ENCODE peak calls at places on chromosomes 7 and 10, in six cellular contexts. X is RWPE1; C is foreskin fibroblast; Z is anterior cingulate cortex; O is stimulated activated CD4-positive, alpha-beta T cell treated with anti-CD3 and anti-CD28 coated beads, Interleukin-1b, Interleukin-23, amount 100 ng/mL, for 24 hours; P is mesenteric fat pad. S is an unnamed sample.

GRCh38 chr7:149859881-149860280 is 13.9 kb upstream of the ATP6V0E2 start:
- DNase-seq in X (no peak), C (no peak), Z (no peak), O (no peak), P (peak), S (no peak)

GRCh38 chr7:35025391-35025870 is 11.9 kb downstream of the DPY19L1 start:
- DNase-seq in X (no peak), C (peak), Z (no peak), O (no peak), P (no peak), S (no peak)

GRCh38 chr10:114703377-114704125 is 45.5 kb upstream of the ABLIM1 start:
- DNase-seq in X (peak), C (peak), Z (no peak), O (no peak), P (no peak), S (no peak)

GRCh38 chr10:26216577-26216948 is at the start of gene GAD2:
- DNase-seq in X (no peak), C (no peak), Z (no peak), O (no peak), P (no peak), S (no peak)

GRCh38 chr10:106479619-106480018 is 684.9 kb downstream of the SORCS1 start:
- DNase-seq in X (no peak), C (no peak), Z (no peak), O (no peak), P (no peak), S (no peak)

GRCh38 chr7:131117439-131117838 is 210.2 kb upstream of the MKLN1 start:
- DNase-seq in X (no peak), C (no peak), Z (no peak), O (no peak), P (no peak), S (no peak)

GRCh38 chr10:128080641-128081040 is 45.6 kb downstream of the MKI67 start:
- DNase-seq in X (no peak), C (no peak), Z (no peak), O (no peak), P (peak), S (no peak)

GRCh38 chr7:17929647-17930395 is 10.5 kb downstream of the SNX13 start:
- DNase-seq in X (no peak), C (no peak), Z (no peak), O (no peak), P (no peak), S (no peak)

GRCh38 chr7:138898255-138898654 is 82.9 kb downstream of the KIAA1549 start:
- DNase-seq in X (no peak), C (peak), Z (no peak), O (no peak), P (no peak), S (no peak)

GRCh38 chr10:1611936-1612550 is 125.3 kb downstream of the ADARB2 start:
- DNase-seq in X (no peak), C (no peak), Z (no peak), O (no peak), P (peak), S (no peak)

GRCh38 chr7:28956608-28957063 is 1.5 kb downstream of the TRIL start:
- DNase-seq in X (peak), C (peak), Z (peak), O (no peak), P (peak), S (peak)

GRCh38 chr10:52770904-52771303 is 1.7 kb downstream of the MBL2 start:
- DNase-seq in X (no peak), C (no peak), Z (no peak), O (no peak), P (no peak), S (no peak)

GRCh38 chr10:99507265-99507664 is 25.5 kb upstream of the NKX2-3 start:
- DNase-seq in X (no peak), C (no peak), Z (no peak), O (no peak), P (no peak), S (no peak)

GRCh38 chr7:78296689-78297371 is 498.3 kb downstream of the PHTF2 start:
- DNase-seq in X (no peak), C (no peak), Z (no peak), O (no peak), P (no peak), S (peak)

GRCh38 chr10:8331896-8332729 is 277.6 kb downstream of the GATA3 start:
- DNase-seq in X (peak), C (peak), Z (peak), O (peak), P (no peak), S (peak)

GRCh38 chr10:78950656-78951587 is 117.8 kb upstream of the ZMIZ1 start:
- DNase-seq in X (peak), C (no peak), Z (no peak), O (no peak), P (no peak), S (peak)

GRCh38 chr10:101032637-101033201 is 1.7 kb downstream of the SFXN3 start:
- DNase-seq in X (peak), C (peak), Z (peak), O (peak), P (no peak), S (peak)

GRCh38 chr10:92387289-92387940 is 96.4 kb downstream of the MARCHF5 start:
- DNase-seq in X (peak), C (peak), Z (no peak), O (no peak), P (peak), S (peak)

GRCh38 chr10:123429631-123430257 is 236.4 kb upstream of the GPR26 start:
- DNase-seq in X (no peak), C (no peak), Z (no peak), O (no peak), P (no peak), S (no peak)

GRCh38 chr7:64544010-64544409 is 18.9 kb downstream of the ZNF680 start:
- DNase-seq in X (no peak), C (no peak), Z (no peak), O (no peak), P (no peak), S (no peak)

GRCh38 chr7:8070451-8071180 is 102.0 kb downstream of the GLCCI1 start:
- DNase-seq in X (no peak), C (no peak), Z (no peak), O (no peak), P (no peak), S (no peak)

GRCh38 chr7:69335331-69335730 is 262.9 kb upstream of the AUTS2 start:
- DNase-seq in X (no peak), C (no peak), Z (no peak), O (no peak), P (no peak), S (no peak)

GRCh38 chr7:29958667-29959358 is 30.8 kb downstream of the SCRN1 start:
- DNase-seq in X (no peak), C (no peak), Z (no peak), O (no peak), P (no peak), S (no peak)

GRCh38 chr10:118763202-118763988 is 8.6 kb upstream of the CACUL1 start:
- DNase-seq in X (no peak), C (peak), Z (no peak), O (no peak), P (no peak), S (no peak)

GRCh38 chr7:130435455-130435854 is 5.4 kb downstream of the CEP41 start:
- DNase-seq in X (no peak), C (no peak), Z (no peak), O (no peak), P (no peak), S (no peak)

GRCh38 chr10:110455440-110455839 is 42.3 kb upstream of the DUSP5 start:
- DNase-seq in X (no peak), C (no peak), Z (no peak), O (peak), P (peak), S (no peak)

GRCh38 chr7:154914580-154915380 is 88.1 kb downstream of the PAXIP1 start:
- DNase-seq in X (no peak), C (peak), Z (no peak), O (no peak), P (peak), S (no peak)

GRCh38 chr10:26557641-26558014 is 119.5 kb downstream of the APBB1IP start:
- DNase-seq in X (no peak), C (peak), Z (no peak), O (no peak), P (no peak), S (no peak)

GRCh38 chr10:35928017-35928619 is 286.0 kb upstream of the FZD8 start:
- DNase-seq in X (no peak), C (peak), Z (no peak), O (no peak), P (no peak), S (no peak)

GRCh38 chr7:12921751-12922345 is 234.4 kb downstream of the ARL4A start:
- DNase-seq in X (no peak), C (no peak), Z (no peak), O (no peak), P (no peak), S (no peak)

GRCh38 chr10:44397476-44398225 is 12.8 kb upstream of the CXCL12 start:
- DNase-seq in X (no peak), C (no peak), Z (no peak), O (no peak), P (peak), S (no peak)

GRCh38 chr10:92045641-92046106 is 122.1 kb downstream of the BTAF1 start:
- DNase-seq in X (no peak), C (no peak), Z (no peak), O (no peak), P (no peak), S (no peak)

GRCh38 chr7:45985902-45986301 is 64.8 kb upstream of the IGFBP3 start:
- DNase-seq in X (peak), C (peak), Z (no peak), O (no peak), P (no peak), S (no peak)

GRCh38 chr10:16792675-16793074 is 24.5 kb downstream of the RSU1 start:
- DNase-seq in X (no peak), C (peak), Z (no peak), O (no peak), P (no peak), S (no peak)

GRCh38 chr7:89837515-89837914 is 316.8 kb upstream of the STEAP1 start:
- DNase-seq in X (no peak), C (peak), Z (peak), O (no peak), P (no peak), S (no peak)